ENCODE peak calls at places on chromosomes 13 and 19, in ten cellular contexts. S is Calu3; T is fibroblast of gingiva; Q is foreskin keratinocyte; N is HS-5; M is iPS DF 6.9; V is fibroblast of villous mesenchyme; J is stimulated activated CD8-positive, alpha-beta memory T cell treated with anti-CD3 and anti-CD28 coated beads, Interleukin-4, amount 100 ng/mL, for 1 hour; D is BJ; A is MV-4-11. X is an unnamed sample.

GRCh38 chr19:47089767-47090350 is 23.7 kb downstream of the ZC3H4 start:
- DNase-seq in S (no peak), T (no peak), Q (no peak), N (no peak), M (no peak), V (no peak), J (no peak), D (no peak), A (no peak), X (no peak)

GRCh38 chr19:9061879-9062278 is 25.0 kb upstream of the OR1M1 start:
- DNase-seq in S (no peak), T (no peak), Q (no peak), N (no peak), M (no peak), V (no peak), J (no peak), D (no peak), A (no peak), X (no peak)

GRCh38 chr13:20024706-20025105 is 66.2 kb downstream of the ZMYM2 start:
- DNase-seq in S (no peak), T (no peak), Q (no peak), N (no peak), M (no peak), V (no peak), J (no peak), D (no peak), A (peak), X (no peak)

GRCh38 chr19:46637224-46637623 is 1.2 kb upstream of the GNG8 start:
- DNase-seq in S (no peak), T (no peak), Q (no peak), N (no peak), M (no peak), V (no peak), J (no peak), D (no peak), A (no peak), X (no peak)

GRCh38 chr19:57850553-57851017 is 926 bp downstream of the ZNF587 start:
- DNase-seq in S (peak), T (no peak), Q (peak), N (no peak), M (no peak), V (peak), J (no peak), D (no peak), A (no peak), X (no peak)

GRCh38 chr13:45441633-45442032 is 23.1 kb upstream of the COG3 start:
- DNase-seq in S (no peak), T (peak), Q (peak), N (no peak), M (no peak), V (peak), J (no peak), D (no peak), A (peak), X (no peak)

GRCh38 chr13:97928306-97928705 is 25.2 kb upstream of the IPO5 start:
- DNase-seq in S (no peak), T (no peak), Q (no peak), N (no peak), M (no peak), V (no peak), J (no peak), D (no peak), A (no peak), X (no peak)

GRCh38 chr19:52735734-52736133 is 890 bp upstream of the ZNF611 start:
- DNase-seq in S (peak), T (no peak), Q (no peak), N (no peak), M (peak), V (peak), J (no peak), D (no peak), A (no peak), X (no peak)

GRCh38 chr13:21522847-21523246 is 63.7 kb upstream of the ZDHHC20 start:
- DNase-seq in S (no peak), T (no peak), Q (no peak), N (no peak), M (no peak), V (no peak), J (no peak), D (no peak), A (no peak), X (no peak)

GRCh38 chr13:100334209-100334608 is 245.3 kb downstream of the PCCA start:
- DNase-seq in S (no peak), T (no peak), Q (no peak), N (no peak), M (no peak), V (no peak), J (no peak), D (no peak), A (no peak), X (no peak)

GRCh38 chr19:44212865-44213346 is 574 bp downstream of the ZNF227 start:
- DNase-seq in S (no peak), T (no peak), Q (peak), N (no peak), M (no peak), V (peak), J (no peak), D (no peak), A (peak), X (no peak)

GRCh38 chr19:29526730-29527499 is 1.1 kb downstream of the VSTM2B start:
- DNase-seq in S (no peak), T (no peak), Q (no peak), N (no peak), M (no peak), V (no peak), J (no peak), D (no peak), A (no peak), X (no peak)

GRCh38 chr19:1446713-1447564 is 3.0 kb upstream of the APC2 start:
- DNase-seq in S (no peak), T (no peak), Q (no peak), N (no peak), M (no peak), V (no peak), J (no peak), D (no peak), A (no peak), X (no peak)

GRCh38 chr19:40466219-40467006 is at the start of gene SPTBN4:
- DNase-seq in S (no peak), T (no peak), Q (no peak), N (no peak), M (no peak), V (no peak), J (peak), D (no peak), A (no peak), X (no peak)

GRCh38 chr19:52896431-52897148 is 845 bp downstream of the ZNF320 start:
- DNase-seq in S (peak), T (no peak), Q (no peak), N (peak), M (no peak), V (peak), J (no peak), D (no peak), A (no peak), X (no peak)

X was measured in GF-D8.